ENCODE peak calls at places on chromosomes 1 and 21, in six cellular contexts. One of them, this sample, is unnamed.

GRCh38 chr1:205047764-205048231 is 4.8 kb downstream of the CNTN2 start:
- DNase-seq in activated CD8-positive, alpha-beta T cell treated with anti-CD3 and anti-CD28 coated beads, Interleukin-2, amount 10 ng/mL, durations not matched to agents 7 days and 5 days: no peak
- DNase-seq in hippocampal formation: peak
- DNase-seq in Peyer's patch: no peak
- DNase-seq in activated CD4-positive, alpha-beta T cell treated with anti-CD3 and anti-CD28 coated beads, Interleukin-2, amount 10 ng/mL, durations not matched to agents 7 days and 5 days: no peak
- DNase-seq in effector memory CD4-positive, alpha-beta T cell: no peak
- DNase-seq in this sample: no peak

GRCh38 chr1:224802596-224802995 is 126.9 kb upstream of the DNAH14 start:
- DNase-seq in activated CD8-positive, alpha-beta T cell treated with anti-CD3 and anti-CD28 coated beads, Interleukin-2, amount 10 ng/mL, durations not matched to agents 7 days and 5 days: no peak
- DNase-seq in hippocampal formation: no peak
- DNase-seq in Peyer's patch: no peak
- DNase-seq in activated CD4-positive, alpha-beta T cell treated with anti-CD3 and anti-CD28 coated beads, Interleukin-2, amount 10 ng/mL, durations not matched to agents 7 days and 5 days: no peak
- DNase-seq in effector memory CD4-positive, alpha-beta T cell: no peak
- DNase-seq in this sample: no peak

GRCh38 chr1:33257759-33258712 is 1.7 kb downstream of the ZNF362 start:
- DNase-seq in activated CD8-positive, alpha-beta T cell treated with anti-CD3 and anti-CD28 coated beads, Interleukin-2, amount 10 ng/mL, durations not matched to agents 7 days and 5 days: no peak
- DNase-seq in hippocampal formation: no peak
- DNase-seq in Peyer's patch: peak
- DNase-seq in activated CD4-positive, alpha-beta T cell treated with anti-CD3 and anti-CD28 coated beads, Interleukin-2, amount 10 ng/mL, durations not matched to agents 7 days and 5 days: no peak
- DNase-seq in effector memory CD4-positive, alpha-beta T cell: no peak
- DNase-seq in this sample: peak

GRCh38 chr1:29282924-29283803 is 46.8 kb downstream of the PTPRU start:
- DNase-seq in activated CD8-positive, alpha-beta T cell treated with anti-CD3 and anti-CD28 coated beads, Interleukin-2, amount 10 ng/mL, durations not matched to agents 7 days and 5 days: peak
- DNase-seq in hippocampal formation: no peak
- DNase-seq in Peyer's patch: no peak
- DNase-seq in activated CD4-positive, alpha-beta T cell treated with anti-CD3 and anti-CD28 coated beads, Interleukin-2, amount 10 ng/mL, durations not matched to agents 7 days and 5 days: peak
- DNase-seq in effector memory CD4-positive, alpha-beta T cell: no peak
- DNase-seq in this sample: no peak

GRCh38 chr1:182990413-182991144 is 32.6 kb upstream of the LAMC1 start:
- DNase-seq in activated CD8-positive, alpha-beta T cell treated with anti-CD3 and anti-CD28 coated beads, Interleukin-2, amount 10 ng/mL, durations not matched to agents 7 days and 5 days: no peak
- DNase-seq in hippocampal formation: no peak
- DNase-seq in Peyer's patch: no peak
- DNase-seq in activated CD4-positive, alpha-beta T cell treated with anti-CD3 and anti-CD28 coated beads, Interleukin-2, amount 10 ng/mL, durations not matched to agents 7 days and 5 days: no peak
- DNase-seq in effector memory CD4-positive, alpha-beta T cell: no peak
- DNase-seq in this sample: no peak

GRCh38 chr1:116178837-116179236 is 67.6 kb downstream of the MAB21L3 start:
- DNase-seq in activated CD8-positive, alpha-beta T cell treated with anti-CD3 and anti-CD28 coated beads, Interleukin-2, amount 10 ng/mL, durations not matched to agents 7 days and 5 days: no peak
- DNase-seq in hippocampal formation: no peak
- DNase-seq in Peyer's patch: peak
- DNase-seq in activated CD4-positive, alpha-beta T cell treated with anti-CD3 and anti-CD28 coated beads, Interleukin-2, amount 10 ng/mL, durations not matched to agents 7 days and 5 days: no peak
- DNase-seq in effector memory CD4-positive, alpha-beta T cell: no peak
- DNase-seq in this sample: peak

GRCh38 chr1:55882931-55883330 is 667.8 kb upstream of the USP24 start:
- DNase-seq in activated CD8-positive, alpha-beta T cell treated with anti-CD3 and anti-CD28 coated beads, Interleukin-2, amount 10 ng/mL, durations not matched to agents 7 days and 5 days: no peak
- DNase-seq in hippocampal formation: no peak
- DNase-seq in Peyer's patch: no peak
- DNase-seq in activated CD4-positive, alpha-beta T cell treated with anti-CD3 and anti-CD28 coated beads, Interleukin-2, amount 10 ng/mL, durations not matched to agents 7 days and 5 days: no peak
- DNase-seq in effector memory CD4-positive, alpha-beta T cell: no peak
- DNase-seq in this sample: no peak

GRCh38 chr21:38806942-38807284 is 1.2 kb downstream of the ETS2 start:
- DNase-seq in activated CD8-positive, alpha-beta T cell treated with anti-CD3 and anti-CD28 coated beads, Interleukin-2, amount 10 ng/mL, durations not matched to agents 7 days and 5 days: no peak
- DNase-seq in hippocampal formation: no peak
- DNase-seq in Peyer's patch: no peak
- DNase-seq in activated CD4-positive, alpha-beta T cell treated with anti-CD3 and anti-CD28 coated beads, Interleukin-2, amount 10 ng/mL, durations not matched to agents 7 days and 5 days: no peak
- DNase-seq in effector memory CD4-positive, alpha-beta T cell: no peak
- DNase-seq in this sample: no peak

GRCh38 chr1:71049951-71050598 is 2.5 kb upstream of the PTGER3 start:
- DNase-seq in activated CD8-positive, alpha-beta T cell treated with anti-CD3 and anti-CD28 coated beads, Interleukin-2, amount 10 ng/mL, durations not matched to agents 7 days and 5 days: peak
- DNase-seq in hippocampal formation: no peak
- DNase-seq in Peyer's patch: no peak
- DNase-seq in activated CD4-positive, alpha-beta T cell treated with anti-CD3 and anti-CD28 coated beads, Interleukin-2, amount 10 ng/mL, durations not matched to agents 7 days and 5 days: peak
- DNase-seq in effector memory CD4-positive, alpha-beta T cell: no peak
- DNase-seq in this sample: no peak

GRCh38 chr1:234699795-234700665 is 90.1 kb upstream of the IRF2BP2 start:
- DNase-seq in activated CD8-positive, alpha-beta T cell treated with anti-CD3 and anti-CD28 coated beads, Interleukin-2, amount 10 ng/mL, durations not matched to agents 7 days and 5 days: no peak
- DNase-seq in hippocampal formation: no peak
- DNase-seq in Peyer's patch: peak
- DNase-seq in activated CD4-positive, alpha-beta T cell treated with anti-CD3 and anti-CD28 coated beads, Interleukin-2, amount 10 ng/mL, durations not matched to agents 7 days and 5 days: no peak
- DNase-seq in effector memory CD4-positive, alpha-beta T cell: no peak
- DNase-seq in this sample: no peak

GRCh38 chr1:209513226-209513625 is 70.3 kb upstream of the CAMK1G start:
- DNase-seq in activated CD8-positive, alpha-beta T cell treated with anti-CD3 and anti-CD28 coated beads, Interleukin-2, amount 10 ng/mL, durations not matched to agents 7 days and 5 days: no peak
- DNase-seq in hippocampal formation: no peak
- DNase-seq in Peyer's patch: no peak
- DNase-seq in activated CD4-positive, alpha-beta T cell treated with anti-CD3 and anti-CD28 coated beads, Interleukin-2, amount 10 ng/mL, durations not matched to agents 7 days and 5 days: no peak
- DNase-seq in effector memory CD4-positive, alpha-beta T cell: no peak
- DNase-seq in this sample: no peak

GRCh38 chr1:168386949-168387586 is 106.4 kb downstream of the TBX19 start:
- DNase-seq in activated CD8-positive, alpha-beta T cell treated with anti-CD3 and anti-CD28 coated beads, Interleukin-2, amount 10 ng/mL, durations not matched to agents 7 days and 5 days: peak
- DNase-seq in hippocampal formation: no peak
- DNase-seq in Peyer's patch: no peak
- DNase-seq in activated CD4-positive, alpha-beta T cell treated with anti-CD3 and anti-CD28 coated beads, Interleukin-2, amount 10 ng/mL, durations not matched to agents 7 days and 5 days: peak
- DNase-seq in effector memory CD4-positive, alpha-beta T cell: peak
- DNase-seq in this sample: peak

GRCh38 chr1:153364766-153365678 is 7.4 kb downstream of the S100A9 start:
- DNase-seq in activated CD8-positive, alpha-beta T cell treated with anti-CD3 and anti-CD28 coated beads, Interleukin-2, amount 10 ng/mL, durations not matched to agents 7 days and 5 days: no peak
- DNase-seq in hippocampal formation: no peak
- DNase-seq in Peyer's patch: no peak
- DNase-seq in activated CD4-positive, alpha-beta T cell treated with anti-CD3 and anti-CD28 coated beads, Interleukin-2, amount 10 ng/mL, durations not matched to agents 7 days and 5 days: no peak
- DNase-seq in effector memory CD4-positive, alpha-beta T cell: no peak
- DNase-seq in this sample: no peak

GRCh38 chr1:4801192-4801924 is 146.9 kb downstream of the AJAP1 start:
- DNase-seq in activated CD8-positive, alpha-beta T cell treated with anti-CD3 and anti-CD28 coated beads, Interleukin-2, amount 10 ng/mL, durations not matched to agents 7 days and 5 days: no peak
- DNase-seq in hippocampal formation: peak
- DNase-seq in Peyer's patch: peak
- DNase-seq in activated CD4-positive, alpha-beta T cell treated with anti-CD3 and anti-CD28 coated beads, Interleukin-2, amount 10 ng/mL, durations not matched to agents 7 days and 5 days: no peak
- DNase-seq in effector memory CD4-positive, alpha-beta T cell: no peak
- DNase-seq in this sample: no peak

GRCh38 chr21:45969921-45970673 is 11.5 kb upstream of the COL6A1 start:
- DNase-seq in activated CD8-positive, alpha-beta T cell treated with anti-CD3 and anti-CD28 coated beads, Interleukin-2, amount 10 ng/mL, durations not matched to agents 7 days and 5 days: no peak
- DNase-seq in hippocampal formation: no peak
- DNase-seq in Peyer's patch: no peak
- DNase-seq in activated CD4-positive, alpha-beta T cell treated with anti-CD3 and anti-CD28 coated beads, Interleukin-2, amount 10 ng/mL, durations not matched to agents 7 days and 5 days: no peak
- DNase-seq in effector memory CD4-positive, alpha-beta T cell: no peak
- DNase-seq in this sample: no peak

GRCh38 chr1:116910379-116911165 is 856 bp downstream of the PTGFRN start:
- DNase-seq in activated CD8-positive, alpha-beta T cell treated with anti-CD3 and anti-CD28 coated beads, Interleukin-2, amount 10 ng/mL, durations not matched to agents 7 days and 5 days: peak
- DNase-seq in hippocampal formation: no peak
- DNase-seq in Peyer's patch: peak
- DNase-seq in activated CD4-positive, alpha-beta T cell treated with anti-CD3 and anti-CD28 coated beads, Interleukin-2, amount 10 ng/mL, durations not matched to agents 7 days and 5 days: peak
- DNase-seq in effector memory CD4-positive, alpha-beta T cell: peak
- DNase-seq in this sample: peak

GRCh38 chr1:229272164-229273158 is 1.6 kb downstream of the RAB4A start:
- DNase-seq in activated CD8-positive, alpha-beta T cell treated with anti-CD3 and anti-CD28 coated beads, Interleukin-2, amount 10 ng/mL, durations not matched to agents 7 days and 5 days: no peak
- DNase-seq in hippocampal formation: no peak
- DNase-seq in Peyer's patch: no peak
- DNase-seq in activated CD4-positive, alpha-beta T cell treated with anti-CD3 and anti-CD28 coated beads, Interleukin-2, amount 10 ng/mL, durations not matched to agents 7 days and 5 days: no peak
- DNase-seq in effector memory CD4-positive, alpha-beta T cell: no peak
- DNase-seq in this sample: no peak

GRCh38 chr1:236280438-236281285 is 1.1 kb downstream of the ERO1B start:
- DNase-seq in activated CD8-positive, alpha-beta T cell treated with anti-CD3 and anti-CD28 coated beads, Interleukin-2, amount 10 ng/mL, durations not matched to agents 7 days and 5 days: peak
- DNase-seq in hippocampal formation: no peak
- DNase-seq in Peyer's patch: no peak
- DNase-seq in activated CD4-positive, alpha-beta T cell treated with anti-CD3 and anti-CD28 coated beads, Interleukin-2, amount 10 ng/mL, durations not matched to agents 7 days and 5 days: peak
- DNase-seq in effector memory CD4-positive, alpha-beta T cell: peak
- DNase-seq in this sample: peak

GRCh38 chr1:201011616-201012015 is 11.9 kb downstream of the KIF21B start:
- DNase-seq in activated CD8-positive, alpha-beta T cell treated with anti-CD3 and anti-CD28 coated beads, Interleukin-2, amount 10 ng/mL, durations not matched to agents 7 days and 5 days: no peak
- DNase-seq in hippocampal formation: no peak
- DNase-seq in Peyer's patch: no peak
- DNase-seq in activated CD4-positive, alpha-beta T cell treated with anti-CD3 and anti-CD28 coated beads, Interleukin-2, amount 10 ng/mL, durations not matched to agents 7 days and 5 days: no peak
- DNase-seq in effector memory CD4-positive, alpha-beta T cell: no peak
- DNase-seq in this sample: no peak

GRCh38 chr1:168227620-168228019 is 1.8 kb downstream of the SFT2D2 start:
- DNase-seq in activated CD8-positive, alpha-beta T cell treated with anti-CD3 and anti-CD28 coated beads, Interleukin-2, amount 10 ng/mL, durations not matched to agents 7 days and 5 days: no peak
- DNase-seq in hippocampal formation: no peak
- DNase-seq in Peyer's patch: no peak
- DNase-seq in activated CD4-positive, alpha-beta T cell treated with anti-CD3 and anti-CD28 coated beads, Interleukin-2, amount 10 ng/mL, durations not matched to agents 7 days and 5 days: no peak
- DNase-seq in effector memory CD4-positive, alpha-beta T cell: no peak
- DNase-seq in this sample: no peak

GRCh38 chr1:77412069-77412793 is 130.4 kb downstream of the AK5 start:
- DNase-seq in activated CD8-positive, alpha-beta T cell treated with anti-CD3 and anti-CD28 coated beads, Interleukin-2, amount 10 ng/mL, durations not matched to agents 7 days and 5 days: no peak
- DNase-seq in hippocampal formation: no peak
- DNase-seq in Peyer's patch: no peak
- DNase-seq in activated CD4-positive, alpha-beta T cell treated with anti-CD3 and anti-CD28 coated beads, Interleukin-2, amount 10 ng/mL, durations not matched to agents 7 days and 5 days: no peak
- DNase-seq in effector memory CD4-positive, alpha-beta T cell: no peak
- DNase-seq in this sample: no peak

GRCh38 chr1:155591770-155592169 is 18.2 kb upstream of the MSTO1 start:
- DNase-seq in activated CD8-positive, alpha-beta T cell treated with anti-CD3 and anti-CD28 coated beads, Interleukin-2, amount 10 ng/mL, durations not matched to agents 7 days and 5 days: peak
- DNase-seq in hippocampal formation: no peak
- DNase-seq in Peyer's patch: no peak
- DNase-seq in activated CD4-positive, alpha-beta T cell treated with anti-CD3 and anti-CD28 coated beads, Interleukin-2, amount 10 ng/mL, durations not matched to agents 7 days and 5 days: peak
- DNase-seq in effector memory CD4-positive, alpha-beta T cell: peak
- DNase-seq in this sample: no peak

GRCh38 chr1:154998818-154999650 is 3.6 kb upstream of the ZBTB7B start:
- DNase-seq in activated CD8-positive, alpha-beta T cell treated with anti-CD3 and anti-CD28 coated beads, Interleukin-2, amount 10 ng/mL, durations not matched to agents 7 days and 5 days: peak
- DNase-seq in hippocampal formation: peak
- DNase-seq in Peyer's patch: peak
- DNase-seq in activated CD4-positive, alpha-beta T cell treated with anti-CD3 and anti-CD28 coated beads, Interleukin-2, amount 10 ng/mL, durations not matched to agents 7 days and 5 days: peak
- DNase-seq in effector memory CD4-positive, alpha-beta T cell: peak
- DNase-seq in this sample: peak

GRCh38 chr1:160777486-160778089 is 18.4 kb upstream of the LY9 start:
- DNase-seq in activated CD8-positive, alpha-beta T cell treated with anti-CD3 and anti-CD28 coated beads, Interleukin-2, amount 10 ng/mL, durations not matched to agents 7 days and 5 days: peak
- DNase-seq in hippocampal formation: no peak
- DNase-seq in Peyer's patch: no peak
- DNase-seq in activated CD4-positive, alpha-beta T cell treated with anti-CD3 and anti-CD28 coated beads, Interleukin-2, amount 10 ng/mL, durations not matched to agents 7 days and 5 days: peak
- DNase-seq in effector memory CD4-positive, alpha-beta T cell: peak
- DNase-seq in this sample: no peak

GRCh38 chr1:119652587-119652986 is 4.5 kb upstream of the ZNF697 start:
- DNase-seq in activated CD8-positive, alpha-beta T cell treated with anti-CD3 and anti-CD28 coated beads, Interleukin-2, amount 10 ng/mL, durations not matched to agents 7 days and 5 days: no peak
- DNase-seq in hippocampal formation: no peak
- DNase-seq in Peyer's patch: no peak
- DNase-seq in activated CD4-positive, alpha-beta T cell treated with anti-CD3 and anti-CD28 coated beads, Interleukin-2, amount 10 ng/mL, durations not matched to agents 7 days and 5 days: no peak
- DNase-seq in effector memory CD4-positive, alpha-beta T cell: no peak
- DNase-seq in this sample: no peak